ENCODE peak calls at places on chromosome 2, in eight cellular contexts. S is CD4-positive, alpha-beta T cell; U is endothelial cell; H is CD8-positive, alpha-beta T cell; M is HFF-Myc; X is GM10248; K is pancreas; B is choroid plexus epithelial cell. F is an unnamed sample.

GRCh38 chr2:163731735-163732134 is 4.1 kb downstream of the FIGN start:
- DNase-seq in S (no peak), U (no peak), H (no peak), M (no peak), X (no peak), K (no peak), B (no peak), F (no peak)

GRCh38 chr2:86764661-86765307 is 25.9 kb downstream of the CD8A start:
- DNase-seq in S (no peak), U (peak), H (peak), M (peak), X (peak), K (peak), B (peak), F (no peak)

GRCh38 chr2:96584017-96584416 is 47.5 kb downstream of the ARID5A start:
- DNase-seq in S (no peak), U (no peak), H (no peak), M (no peak), X (no peak), K (no peak), B (peak), F (no peak)

GRCh38 chr2:239790313-239790712 is 234.8 kb downstream of the NDUFA10 start:
- DNase-seq in S (no peak), U (no peak), H (no peak), M (no peak), X (no peak), K (no peak), B (no peak), F (no peak)

GRCh38 chr2:3022841-3023372 is 354.7 kb downstream of the EIPR1 start:
- DNase-seq in S (no peak), U (no peak), H (no peak), M (no peak), X (no peak), K (no peak), B (no peak), F (no peak)

GRCh38 chr2:209526541-209526940 is 102.7 kb downstream of the MAP2 start:
- DNase-seq in S (no peak), U (no peak), H (no peak), M (no peak), X (no peak), K (no peak), B (peak), F (peak)

GRCh38 chr2:238895901-238896600 is 48.2 kb downstream of the TWIST2 start:
- DNase-seq in S (no peak), U (no peak), H (no peak), M (peak), X (no peak), K (peak), B (peak), F (no peak)

GRCh38 chr2:226012116-226012515 is 612.6 kb downstream of the NYAP2 start:
- DNase-seq in S (no peak), U (no peak), H (no peak), M (no peak), X (no peak), K (no peak), B (no peak), F (no peak)

GRCh38 chr2:62206024-62206423 is 10.1 kb downstream of the B3GNT2 start:
- DNase-seq in S (no peak), U (no peak), H (no peak), M (no peak), X (no peak), K (no peak), B (no peak), F (no peak)

GRCh38 chr2:31137211-31138036 is 816 bp downstream of the GALNT14 start:
- DNase-seq in S (no peak), U (peak), H (no peak), M (no peak), X (peak), K (peak), B (peak), F (peak)

GRCh38 chr2:4715065-4715464 is 977.1 kb upstream of the SOX11 start:
- DNase-seq in S (no peak), U (no peak), H (no peak), M (no peak), X (no peak), K (no peak), B (peak), F (no peak)

GRCh38 chr2:99216096-99216495 is 35.1 kb downstream of the MRPL30 start:
- DNase-seq in S (no peak), U (no peak), H (no peak), M (no peak), X (no peak), K (no peak), B (no peak), F (no peak)

GRCh38 chr2:147327636-147328035 is 517.2 kb upstream of the ACVR2A start:
- DNase-seq in S (no peak), U (no peak), H (peak), M (no peak), X (no peak), K (no peak), B (peak), F (no peak)

GRCh38 chr2:209629622-209630021 is 142.0 kb upstream of the UNC80 start:
- DNase-seq in S (no peak), U (no peak), H (no peak), M (no peak), X (no peak), K (no peak), B (peak), F (no peak)

GRCh38 chr2:65647249-65647842 is 214.9 kb upstream of the SPRED2 start:
- DNase-seq in S (no peak), U (no peak), H (no peak), M (no peak), X (no peak), K (no peak), B (no peak), F (no peak)

GRCh38 chr2:71892132-71892730 is 255.4 kb downstream of the CYP26B1 start:
- DNase-seq in S (no peak), U (no peak), H (no peak), M (no peak), X (no peak), K (no peak), B (no peak), F (no peak)

GRCh38 chr2:150485114-150485870 is 2.2 kb downstream of the RND3 start:
- DNase-seq in S (no peak), U (peak), H (no peak), M (no peak), X (peak), K (peak), B (peak), F (peak)

GRCh38 chr2:240463274-240463865 is 27.9 kb downstream of the GPC1 start:
- DNase-seq in S (peak), U (no peak), H (no peak), M (no peak), X (no peak), K (peak), B (no peak), F (no peak)

GRCh38 chr2:218400930-218401833 is 1.5 kb downstream of the CTDSP1 start:
- DNase-seq in S (no peak), U (no peak), H (peak), M (no peak), X (no peak), K (peak), B (no peak), F (no peak)

GRCh38 chr2:209253544-209253943 is 170.3 kb upstream of the MAP2 start:
- DNase-seq in S (no peak), U (no peak), H (no peak), M (no peak), X (no peak), K (no peak), B (no peak), F (no peak)

GRCh38 chr2:70532244-70532935 is 21.2 kb downstream of the TGFA start:
- DNase-seq in S (no peak), U (no peak), H (no peak), M (no peak), X (no peak), K (no peak), B (no peak), F (no peak)

GRCh38 chr2:45720210-45720609 is 68.7 kb downstream of the PRKCE start:
- DNase-seq in S (no peak), U (no peak), H (no peak), M (no peak), X (no peak), K (no peak), B (no peak), F (no peak)

GRCh38 chr2:72263781-72264060 is 116.1 kb upstream of the CYP26B1 start:
- DNase-seq in S (no peak), U (no peak), H (no peak), M (no peak), X (no peak), K (no peak), B (peak), F (no peak)

GRCh38 chr2:21438949-21439348 is 315.2 kb downstream of the TDRD15 start:
- DNase-seq in S (no peak), U (no peak), H (no peak), M (no peak), X (no peak), K (no peak), B (peak), F (no peak)

GRCh38 chr2:12766421-12766879 is 49.7 kb downstream of the TRIB2 start:
- DNase-seq in S (no peak), U (no peak), H (no peak), M (no peak), X (no peak), K (no peak), B (no peak), F (no peak)

GRCh38 chr2:240564571-240565266 is 3.6 kb upstream of the RNPEPL1 start:
- DNase-seq in S (no peak), U (no peak), H (no peak), M (no peak), X (no peak), K (no peak), B (peak), F (no peak)

GRCh38 chr2:135510577-135510976 is 20.4 kb downstream of the ZRANB3 start:
- DNase-seq in S (no peak), U (no peak), H (no peak), M (no peak), X (no peak), K (no peak), B (no peak), F (no peak)

GRCh38 chr2:45935791-45936622 is 284.5 kb downstream of the PRKCE start:
- DNase-seq in S (peak), U (peak), H (peak), M (peak), X (peak), K (peak), B (peak), F (peak)

DNA sequence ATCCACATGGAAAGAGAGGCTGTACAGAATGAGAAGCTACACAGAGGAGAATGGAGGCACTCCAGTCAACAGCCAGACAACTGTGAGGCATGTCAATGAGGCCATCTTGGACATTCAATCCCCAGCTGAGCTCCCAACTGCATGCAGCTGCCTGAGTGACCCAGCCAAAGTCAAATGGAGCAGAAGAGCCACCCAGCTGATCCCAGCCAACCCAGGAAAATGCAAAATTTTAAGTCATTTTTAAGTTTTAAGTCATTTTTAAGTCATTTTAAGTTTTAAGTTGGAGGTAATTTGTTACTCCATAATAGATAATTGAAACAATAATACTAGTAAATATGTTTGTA is 63.6 kb downstream of the RBMS1 start:
- DNase-seq in S (no peak), U (no peak), H (no peak), M (no peak), X (no peak), K (no peak), B (no peak), F (no peak)
- TF ChIP-seq CTCF in S (no peak), U (no peak), H (no peak), M (no peak), X (no peak), K (no peak), B (no peak), F (no peak)

GRCh38 chr2:234564719-234565118 is 67.8 kb upstream of the ARL4C start:
- DNase-seq in S (no peak), U (no peak), H (no peak), M (peak), X (no peak), K (no peak), B (peak), F (no peak)
- TF ChIP-seq CTCF in S (no peak), U (no peak), H (no peak), M (peak), X (no peak), K (no peak), B (peak), F (no peak)

DNA sequence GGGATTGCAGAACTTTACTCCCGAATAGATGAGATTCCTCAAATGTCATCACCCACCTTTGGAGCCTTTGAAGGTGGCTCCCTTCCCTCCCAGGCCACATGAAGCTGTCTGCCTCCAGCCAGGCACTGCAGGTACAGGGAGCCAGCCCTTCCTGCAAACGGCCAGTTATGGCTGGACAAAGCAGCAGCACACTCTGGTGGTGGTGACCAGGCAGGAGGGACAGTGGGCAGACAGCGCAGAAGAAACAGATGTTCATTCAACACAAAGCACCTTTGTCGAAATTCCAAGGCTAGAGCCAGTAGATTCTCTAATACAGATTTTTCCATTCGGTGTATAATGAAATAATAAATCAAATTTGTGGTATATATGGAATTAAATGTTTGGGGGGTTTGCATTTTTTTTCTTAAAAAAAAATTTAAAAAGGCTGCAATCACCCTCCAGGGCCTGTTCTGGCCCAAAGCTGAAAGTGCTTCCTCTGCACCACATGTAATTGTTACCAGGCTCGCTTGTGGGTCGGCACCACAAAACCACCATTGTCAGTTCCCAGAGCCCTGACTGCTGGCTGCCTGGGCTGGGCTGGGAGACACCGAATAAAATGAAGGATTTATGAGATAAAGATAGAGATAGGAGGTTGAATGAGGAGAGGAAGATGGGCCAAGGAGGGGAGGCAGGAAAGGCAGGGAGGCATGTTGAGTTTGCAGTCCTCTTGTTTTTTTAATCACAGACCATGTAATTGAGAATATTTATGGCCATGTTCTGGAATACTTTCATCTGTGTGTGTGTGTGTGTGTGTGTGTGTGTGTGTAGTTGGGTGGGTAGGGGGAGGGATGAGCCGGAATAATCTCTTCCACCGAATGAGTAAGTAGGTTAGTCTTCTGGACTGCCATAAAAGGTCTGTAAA is 14.5 kb downstream of the NRP2 start:
- DNase-seq in S (no peak), U (peak), H (no peak), M (no peak), X (no peak), K (no peak), B (peak), F (no peak)
- TF ChIP-seq CTCF in S (no peak), U (no peak), H (no peak), M (peak), X (peak), K (no peak), B (peak), F (no peak)

GRCh38 chr2:121774216-121774615 is 18.8 kb downstream of the TSN start:
- DNase-seq in S (no peak), U (no peak), H (no peak), M (no peak), X (no peak), K (no peak), B (no peak), F (no peak)
- TF ChIP-seq CTCF in S (no peak), U (no peak), H (no peak), M (no peak), X (no peak), K (no peak), B (no peak), F (no peak)

GRCh38 chr2:170968205-170969003 is 39.4 kb downstream of the GORASP2 start:
- DNase-seq in S (no peak), U (no peak), H (no peak), M (no peak), X (no peak), K (no peak), B (no peak), F (no peak)

GRCh38 chr2:170969030-170969429 is 40.0 kb downstream of the GORASP2 start:
- DNase-seq in S (no peak), U (no peak), H (no peak), M (no peak), X (no peak), K (no peak), B (no peak), F (no peak)

GRCh38 chr2:170965446-170966225 is 36.6 kb downstream of the GORASP2 start:
- DNase-seq in S (no peak), U (no peak), H (no peak), M (no peak), X (no peak), K (no peak), B (peak), F (no peak)

GRCh38 chr2:170967553-170967952 is 38.5 kb downstream of the GORASP2 start:
- DNase-seq in S (no peak), U (no peak), H (no peak), M (no peak), X (no peak), K (no peak), B (no peak), F (no peak)

GRCh38 chr2:170966648-170967396 is 37.8 kb downstream of the GORASP2 start:
- DNase-seq in S (no peak), U (peak), H (no peak), M (no peak), X (no peak), K (no peak), B (no peak), F (no peak)
- TF ChIP-seq CTCF in S (peak), U (peak), H (no peak), M (peak), X (peak), K (no peak), B (peak), F (peak)

DNA sequence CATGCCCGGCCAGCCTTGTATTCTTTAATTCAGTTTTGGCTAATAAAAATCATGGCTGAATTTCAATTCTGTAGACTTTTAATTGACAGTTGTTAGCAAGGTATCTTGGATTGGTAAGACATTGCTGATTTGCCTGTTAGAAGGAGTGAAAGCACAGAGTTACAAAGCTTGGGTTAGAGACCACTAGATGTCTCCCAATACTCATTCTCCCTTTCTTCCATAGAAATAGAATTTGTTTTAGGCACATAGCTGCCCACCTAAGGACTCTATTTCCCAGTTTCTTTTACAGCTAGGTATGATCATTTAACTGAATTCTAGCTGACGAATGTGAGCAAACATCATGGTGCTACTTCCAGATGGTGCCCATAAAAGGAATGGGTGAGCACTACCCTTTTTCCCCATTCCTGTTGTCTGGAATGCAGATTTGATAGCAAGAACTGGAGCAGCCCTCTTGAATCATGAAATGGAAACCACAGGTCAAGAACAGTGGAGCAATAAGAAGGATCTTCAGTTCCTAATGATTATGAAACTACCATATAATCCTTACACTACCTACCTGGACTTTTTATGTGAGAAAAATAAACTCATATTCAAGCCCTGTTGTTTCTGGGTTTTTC is 17.5 kb downstream of the PECR start:
- DNase-seq in S (no peak), U (no peak), H (no peak), M (no peak), X (no peak), K (no peak), B (peak), F (no peak)
- TF ChIP-seq CTCF in S (peak), U (no peak), H (no peak), M (no peak), X (peak), K (no peak), B (peak), F (peak)

GRCh38 chr2:177553176-177553909 is 160.8 kb downstream of the AGPS start:
- DNase-seq in S (no peak), U (no peak), H (no peak), M (no peak), X (no peak), K (no peak), B (peak), F (no peak)
- TF ChIP-seq CTCF in S (no peak), U (no peak), H (no peak), M (no peak), X (no peak), K (no peak), B (no peak), F (no peak)

GRCh38 chr2:26914286-26914962 is 56.0 kb upstream of the MAPRE3 start:
- DNase-seq in S (no peak), U (no peak), H (no peak), M (no peak), X (no peak), K (no peak), B (no peak), F (no peak)
- TF ChIP-seq CTCF in S (no peak), U (no peak), H (no peak), M (no peak), X (no peak), K (no peak), B (no peak), F (no peak)

GRCh38 chr2:108589786-108590185 is 55.5 kb downstream of the LIMS1 start:
- DNase-seq in S (no peak), U (no peak), H (no peak), M (no peak), X (no peak), K (no peak), B (peak), F (no peak)

GRCh38 chr2:108593547-108594098 is 59.4 kb downstream of the LIMS1 start:
- DNase-seq in S (no peak), U (no peak), H (no peak), M (peak), X (no peak), K (no peak), B (peak), F (no peak)

GRCh38 chr2:108594982-108595464 is 60.8 kb downstream of the LIMS1 start:
- DNase-seq in S (no peak), U (peak), H (no peak), M (peak), X (no peak), K (no peak), B (peak), F (no peak)

GRCh38 chr2:108591163-108591562 is 56.9 kb downstream of the LIMS1 start:
- DNase-seq in S (no peak), U (no peak), H (no peak), M (no peak), X (no peak), K (no peak), B (no peak), F (no peak)

DNA sequence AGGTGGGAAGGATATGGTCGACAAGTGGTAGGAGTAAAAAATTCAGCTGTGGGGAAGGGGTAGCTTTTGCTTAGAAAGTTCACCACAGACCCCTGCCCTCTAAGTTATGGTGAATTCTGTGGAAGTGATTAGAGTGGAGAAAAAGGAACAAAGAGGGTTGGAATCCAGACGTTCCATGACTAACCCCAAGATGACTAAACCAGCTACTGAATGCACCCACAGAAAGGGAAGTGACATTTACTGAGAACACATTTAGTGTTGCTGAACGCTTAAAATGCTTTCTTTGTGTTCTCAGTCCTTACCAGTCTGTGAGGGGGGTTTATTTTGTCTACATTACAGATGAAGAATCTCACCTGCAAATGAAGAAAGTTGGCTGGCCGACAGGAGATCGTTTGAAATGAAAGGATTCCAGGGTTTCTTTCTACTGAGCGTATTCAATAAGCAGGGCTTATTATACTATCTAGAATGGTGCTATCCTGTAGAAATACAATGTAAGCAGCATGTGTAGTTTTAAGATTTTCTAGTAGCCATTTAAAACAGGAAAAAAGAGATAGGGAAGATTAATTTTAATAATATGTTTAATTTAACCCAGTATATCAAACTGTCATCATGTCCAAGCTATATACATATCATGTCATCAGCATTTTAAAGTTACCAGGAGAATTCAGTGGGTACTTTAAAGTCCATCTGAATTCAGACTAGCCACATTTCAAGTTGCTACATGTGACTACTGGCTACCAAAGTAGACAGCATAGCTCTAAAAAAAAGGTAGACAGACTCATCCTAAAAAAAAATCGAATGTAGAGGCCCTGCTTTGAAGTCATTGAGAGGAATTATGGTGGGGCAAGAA is 60.1 kb downstream of the LIMS1 start:
- DNase-seq in S (no peak), U (no peak), H (no peak), M (peak), X (peak), K (no peak), B (peak), F (peak)
- TF ChIP-seq CTCF in S (no peak), U (no peak), H (no peak), M (no peak), X (no peak), K (no peak), B (no peak), F (no peak)

F was measured in GM06990.